ENCODE peak calls at places on chromosomes 16 and 17, in ten cellular contexts. V, B, L, P, Z, F, D, J, H and N are unnamed samples.

GRCh38 chr16:48433849-48434530 is 48.8 kb upstream of the SIAH1 start:
- DNase-seq in V (no peak), P (no peak), Z (no peak), H (no peak), D (no peak), J (no peak), F (no peak), L (no peak), B (no peak), N (no peak)

GRCh38 chr17:30997842-30998241 is 27.0 kb downstream of the RNF135 start:
- DNase-seq in Z (no peak), F (no peak), V (no peak), H (no peak), B (no peak), J (no peak), L (no peak), P (no peak), D (no peak), N (no peak)

GRCh38 chr17:39229274-39229913 is 3.6 kb upstream of the STAC2 start:
- DNase-seq in J (no peak), B (peak), D (no peak), V (no peak), Z (no peak), L (no peak), H (no peak), P (no peak), F (no peak), N (no peak)

GRCh38 chr17:68036304-68037147 is 991 bp downstream of the KPNA2 start:
- DNase-seq in P (no peak), V (no peak), B (no peak), L (no peak), D (no peak), F (no peak), H (peak), J (no peak), Z (no peak), N (no peak)

GRCh38 chr17:32483451-32484019 is 3.3 kb upstream of the CDK5R1 start:
- DNase-seq in V (peak), P (no peak), F (peak), D (peak), H (peak), L (peak), J (peak), Z (peak), B (peak), N (peak)

GRCh38 chr16:85638695-85639409 is 25.7 kb downstream of the GSE1 start:
- DNase-seq in V (no peak), P (no peak), J (no peak), D (no peak), Z (no peak), F (no peak), L (no peak), B (no peak), H (no peak), N (no peak)

GRCh38 chr17:69344939-69345338 is 18.0 kb upstream of the ABCA5 start:
- DNase-seq in H (no peak), Z (no peak), J (no peak), L (no peak), B (no peak), D (no peak), V (no peak), F (no peak), P (no peak), N (no peak)

GRCh38 chr16:70746708-70747424 is 54.1 kb downstream of the VAC14 start:
- DNase-seq in P (peak), L (no peak), B (peak), H (no peak), D (no peak), V (no peak), Z (no peak), F (peak), J (no peak), N (no peak)

GRCh38 chr16:68086860-68087268 is 1.7 kb downstream of the NFATC3 start:
- DNase-seq in L (no peak), D (no peak), H (no peak), J (no peak), P (no peak), Z (no peak), F (no peak), V (no peak), B (no peak), N (no peak)

GRCh38 chr16:22233050-22233405 is 26.9 kb downstream of the EEF2K start:
- DNase-seq in J (no peak), L (no peak), D (no peak), P (no peak), H (no peak), Z (no peak), F (no peak), B (no peak), V (no peak), N (no peak)